ENCODE peak calls at places on chromosomes 6 and 20, in six cellular contexts. E, L, J, V, U and O are unnamed samples.

GRCh38 chr20:39855799-39856198 is 833.2 kb downstream of the MAFB start:
- DNase-seq in E (no peak), U (no peak), J (no peak), V (no peak), L (no peak), O (no peak)

GRCh38 chr6:151380848-151381205 is 10.5 kb downstream of the ZBTB2 start:
- DNase-seq in V (no peak), L (no peak), J (no peak), E (no peak), U (no peak), O (no peak)

GRCh38 chr6:41557305-41557704 is 11.1 kb downstream of the FOXP4 start:
- DNase-seq in L (no peak), J (no peak), E (no peak), V (no peak), U (no peak), O (no peak)

GRCh38 chr6:7473805-7474329 is 67.6 kb upstream of the DSP start:
- DNase-seq in L (no peak), J (no peak), V (no peak), E (no peak), U (no peak), O (no peak)

GRCh38 chr6:138030872-138031271 is 76.3 kb downstream of the PERP start:
- DNase-seq in E (no peak), J (no peak), V (no peak), U (no peak), L (no peak), O (no peak)

GRCh38 chr20:46040902-46041535 is 12.0 kb downstream of the SLC12A5 start:
- DNase-seq in J (no peak), V (peak), U (no peak), L (peak), E (no peak), O (no peak)

GRCh38 chr6:110476046-110476849 is at the start of gene SLC22A16:
- DNase-seq in L (no peak), U (no peak), J (no peak), V (no peak), E (no peak), O (no peak)

GRCh38 chr6:78605909-78606446 is 261.4 kb upstream of the IRAK1BP1 start:
- DNase-seq in U (no peak), L (peak), V (no peak), J (no peak), E (no peak), O (no peak)

GRCh38 chr6:15577106-15577505 is 85.7 kb downstream of the DTNBP1 start:
- DNase-seq in J (no peak), L (no peak), U (no peak), V (no peak), E (no peak), O (no peak)

GRCh38 chr6:82363368-82364086 is at the start of gene TPBG:
- DNase-seq in E (peak), J (peak), V (peak), L (peak), U (no peak), O (peak)

GRCh38 chr20:22796465-22797077 is 212.2 kb upstream of the FOXA2 start:
- DNase-seq in L (peak), J (no peak), V (no peak), E (no peak), U (no peak), O (no peak)

GRCh38 chr20:34880095-34880680 is 3.8 kb downstream of the ACSS2 start:
- DNase-seq in E (no peak), U (no peak), V (no peak), J (no peak), L (no peak), O (no peak)

GRCh38 chr20:47622118-47622665 is 120.5 kb downstream of the NCOA3 start:
- DNase-seq in U (no peak), V (no peak), J (no peak), E (no peak), L (peak), O (no peak)

GRCh38 chr6:44388135-44388487 is 605 bp downstream of the CDC5L start:
- DNase-seq in E (peak), L (no peak), J (no peak), U (peak), V (no peak), O (no peak)

GRCh38 chr6:87606199-87606598 is 16.3 kb downstream of the ORC3 start:
- DNase-seq in J (no peak), U (no peak), L (no peak), V (no peak), E (no peak), O (no peak)

GRCh38 chr20:45893831-45894230 is 2.7 kb downstream of the CTSA start:
- DNase-seq in J (no peak), U (no peak), E (no peak), L (no peak), V (no peak), O (no peak)

GRCh38 chr20:15759546-15760216 is 813.6 kb downstream of the KIF16B start:
- DNase-seq in E (no peak), V (no peak), L (no peak), U (no peak), J (no peak), O (no peak)

GRCh38 chr20:16434087-16434664 is 139.1 kb downstream of the KIF16B start:
- DNase-seq in L (peak), E (no peak), U (peak), J (peak), V (peak), O (no peak)

GRCh38 chr20:63620991-63621390 is 5.9 kb downstream of the GMEB2 start:
- DNase-seq in J (no peak), U (no peak), L (no peak), V (no peak), E (no peak), O (no peak)

GRCh38 chr6:41375598-41376151 is 40.3 kb downstream of the NCR2 start:
- DNase-seq in U (no peak), E (no peak), V (no peak), J (no peak), L (no peak), O (no peak)

GRCh38 chr6:160379464-160379863 is 31.3 kb downstream of the SLC22A3 start:
- DNase-seq in E (no peak), J (no peak), V (peak), U (no peak), L (no peak), O (no peak)

GRCh38 chr20:7772376-7772775 is 167.9 kb downstream of the HAO1 start:
- DNase-seq in L (no peak), J (no peak), E (peak), U (no peak), V (peak), O (no peak)

GRCh38 chr6:67131827-67132226 is 1424.8 kb upstream of the EYS start:
- DNase-seq in J (no peak), L (no peak), E (no peak), V (no peak), U (no peak), O (no peak)

GRCh38 chr6:157096522-157096921 is 226.8 kb downstream of the TMEM242 start:
- DNase-seq in L (no peak), U (no peak), V (no peak), E (peak), J (no peak), O (no peak)

GRCh38 chr20:56540415-56540814 is 7.4 kb downstream of the FAM209B start:
- DNase-seq in J (no peak), U (no peak), V (no peak), E (no peak), L (no peak), O (no peak)